ENCODE peak calls at places on chromosomes 3 and 15, in seven cellular contexts. One of them, this sample, is unnamed.

GRCh38 chr3:45011756-45012441 is 14.2 kb upstream of the CLEC3B start:
- DNase-seq in left ventricle myocardium inferior: peak; percentile 77
- DNase-seq in psoas muscle: peak; percentile 71
- DNase-seq in body of pancreas: peak; percentile 32
- DNase-seq in neuronal stem cell: no peak
- DNase-seq in mucosa of descending colon: no peak
- DNase-seq in Caco-2: no peak
- DNase-seq in this sample: peak; percentile 79

GRCh38 chr15:39388118-39388517 is 192.8 kb upstream of the THBS1 start:
- DNase-seq in body of pancreas: no peak
- DNase-seq in Caco-2: no peak
- DNase-seq in neuronal stem cell: no peak
- DNase-seq in psoas muscle: no peak
- DNase-seq in left ventricle myocardium inferior: no peak
- DNase-seq in mucosa of descending colon: no peak
- DNase-seq in this sample: no peak

GRCh38 chr3:48434591-48435222 is 4.8 kb upstream of the PLXNB1 start:
- DNase-seq in Caco-2: peak; percentile 65
- DNase-seq in psoas muscle: no peak
- DNase-seq in mucosa of descending colon: peak; percentile 62
- DNase-seq in left ventricle myocardium inferior: no peak
- DNase-seq in body of pancreas: no peak
- DNase-seq in neuronal stem cell: no peak
- DNase-seq in this sample: no peak

GRCh38 chr3:30964612-30965011 is 70.2 kb upstream of the GADL1 start:
- DNase-seq in body of pancreas: no peak
- DNase-seq in Caco-2: no peak
- DNase-seq in psoas muscle: no peak
- DNase-seq in mucosa of descending colon: no peak
- DNase-seq in neuronal stem cell: no peak
- DNase-seq in left ventricle myocardium inferior: no peak
- DNase-seq in this sample: no peak

GRCh38 chr3:142087676-142088075 is 61.7 kb downstream of the TFDP2 start:
- DNase-seq in Caco-2: no peak
- DNase-seq in mucosa of descending colon: no peak
- DNase-seq in psoas muscle: no peak
- DNase-seq in body of pancreas: no peak
- DNase-seq in neuronal stem cell: no peak
- DNase-seq in left ventricle myocardium inferior: no peak
- DNase-seq in this sample: no peak

GRCh38 chr15:32688151-32688639 is 29.6 kb upstream of the GREM1 start:
- DNase-seq in Caco-2: no peak
- DNase-seq in neuronal stem cell: no peak
- DNase-seq in left ventricle myocardium inferior: no peak
- DNase-seq in body of pancreas: peak; percentile 91
- DNase-seq in mucosa of descending colon: peak; percentile 59
- DNase-seq in psoas muscle: no peak
- DNase-seq in this sample: no peak

GRCh38 chr3:128416578-128417150 is 50.0 kb downstream of the DNAJB8 start:
- DNase-seq in body of pancreas: no peak
- DNase-seq in mucosa of descending colon: no peak
- DNase-seq in left ventricle myocardium inferior: no peak
- DNase-seq in neuronal stem cell: no peak
- DNase-seq in Caco-2: peak; percentile 71
- DNase-seq in psoas muscle: no peak
- DNase-seq in this sample: no peak

GRCh38 chr15:39594056-39594763 is 13.3 kb downstream of the THBS1 start:
- DNase-seq in Caco-2: no peak
- DNase-seq in left ventricle myocardium inferior: no peak
- DNase-seq in mucosa of descending colon: peak; percentile 72
- DNase-seq in psoas muscle: no peak
- DNase-seq in neuronal stem cell: no peak
- DNase-seq in body of pancreas: no peak
- DNase-seq in this sample: no peak

GRCh38 chr3:133531981-133532380 is 41.5 kb upstream of the CDV3 start:
- DNase-seq in Caco-2: no peak
- DNase-seq in left ventricle myocardium inferior: no peak
- DNase-seq in psoas muscle: no peak
- DNase-seq in neuronal stem cell: no peak
- DNase-seq in body of pancreas: no peak
- DNase-seq in mucosa of descending colon: no peak
- DNase-seq in this sample: no peak

GRCh38 chr3:161423911-161424522 is 52.7 kb upstream of the SPTSSB start:
- DNase-seq in mucosa of descending colon: no peak
- DNase-seq in Caco-2: no peak
- DNase-seq in neuronal stem cell: peak; percentile 49
- DNase-seq in body of pancreas: no peak
- DNase-seq in psoas muscle: no peak
- DNase-seq in left ventricle myocardium inferior: no peak
- DNase-seq in this sample: no peak

DNA sequence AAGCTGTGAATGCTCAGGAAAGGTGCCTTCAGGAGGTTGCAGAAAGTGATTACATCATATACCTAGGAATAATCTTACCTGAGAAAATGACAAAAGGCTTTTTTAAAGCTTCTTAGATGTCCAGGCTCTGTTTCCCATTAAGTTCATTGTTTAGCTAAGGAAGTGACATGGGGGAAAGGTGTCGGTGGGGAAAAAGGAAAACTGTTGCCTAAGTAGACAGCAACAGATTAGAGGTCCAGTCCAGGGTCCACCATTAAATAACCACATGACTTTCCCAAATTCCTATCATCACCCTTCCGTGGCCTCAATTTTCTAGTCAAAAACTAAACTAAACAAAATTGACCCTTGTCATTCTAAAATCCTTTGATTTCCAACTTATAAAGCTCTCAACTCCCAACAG is 4.3 kb downstream of the WWTR1 start:
- DNase-seq in mucosa of descending colon: no peak
- DNase-seq in psoas muscle: no peak
- DNase-seq in Caco-2: no peak
- DNase-seq in left ventricle myocardium inferior: no peak
- DNase-seq in neuronal stem cell: no peak
- DNase-seq in body of pancreas: no peak
- DNase-seq in this sample: no peak
- H3K4me3 ChIP-seq in mucosa of descending colon: no peak overlapping the region
- H3K4me3 ChIP-seq in psoas muscle: peak overlapping the region; percentile 86
- H3K4me3 ChIP-seq in Caco-2: no peak overlapping the region
- H3K4me3 ChIP-seq in left ventricle myocardium inferior: peak overlapping the region; percentile 78
- H3K4me3 ChIP-seq in neuronal stem cell: no peak overlapping the region
- H3K4me3 ChIP-seq in body of pancreas: no peak overlapping the region
- H3K4me3 ChIP-seq in this sample: no peak overlapping the region

DNA sequence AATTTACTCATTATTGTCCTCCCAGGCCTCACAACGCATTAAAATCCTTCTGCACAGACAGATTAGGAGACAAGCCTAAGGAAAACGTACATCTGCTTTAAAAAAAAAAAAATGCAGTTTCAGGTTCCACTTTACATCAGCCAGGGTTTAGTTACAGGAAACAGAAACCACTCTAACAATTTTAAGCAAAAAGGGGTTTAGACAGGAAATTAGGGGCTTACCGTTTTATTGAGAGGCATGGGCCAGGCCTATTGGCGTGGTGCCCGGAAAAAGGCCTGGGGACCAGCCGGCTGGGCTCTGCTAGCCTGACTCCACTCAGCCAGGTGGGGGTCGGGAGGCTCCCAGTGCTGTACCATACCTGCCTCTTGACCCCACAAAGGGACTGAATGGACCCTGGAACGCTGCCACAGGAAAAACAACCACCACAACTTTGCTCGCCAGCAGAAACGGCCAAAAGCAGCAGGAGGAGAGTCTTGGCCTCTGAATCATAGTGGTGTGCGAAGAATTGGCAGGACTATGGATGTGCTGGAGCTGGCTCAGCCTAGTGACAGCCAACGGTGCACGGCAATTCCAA is 124.3 kb downstream of the CHSY1 start:
- DNase-seq in psoas muscle: peak; percentile 79
- DNase-seq in body of pancreas: peak; percentile 54
- DNase-seq in left ventricle myocardium inferior: peak; percentile 75
- DNase-seq in neuronal stem cell: no peak
- DNase-seq in mucosa of descending colon: peak; percentile 59
- DNase-seq in Caco-2: no peak
- DNase-seq in this sample: peak; percentile 91
- H3K4me3 ChIP-seq in psoas muscle: no peak overlapping the region
- H3K4me3 ChIP-seq in body of pancreas: no peak overlapping the region
- H3K4me3 ChIP-seq in left ventricle myocardium inferior: no peak overlapping the region
- H3K4me3 ChIP-seq in neuronal stem cell: no peak overlapping the region
- H3K4me3 ChIP-seq in mucosa of descending colon: no peak overlapping the region
- H3K4me3 ChIP-seq in Caco-2: no peak overlapping the region
- H3K4me3 ChIP-seq in this sample: no peak overlapping the region

GRCh38 chr3:42369304-42369703 is 41.1 kb downstream of the LYZL4 start:
- DNase-seq in neuronal stem cell: peak; percentile 20
- DNase-seq in mucosa of descending colon: peak; percentile 7
- DNase-seq in psoas muscle: no peak
- DNase-seq in Caco-2: no peak
- DNase-seq in left ventricle myocardium inferior: no peak
- DNase-seq in body of pancreas: no peak
- DNase-seq in this sample: no peak
- H3K4me3 ChIP-seq in neuronal stem cell: no peak overlapping the region
- H3K4me3 ChIP-seq in mucosa of descending colon: no peak overlapping the region
- H3K4me3 ChIP-seq in psoas muscle: no peak overlapping the region
- H3K4me3 ChIP-seq in Caco-2: no peak overlapping the region
- H3K4me3 ChIP-seq in left ventricle myocardium inferior: no peak overlapping the region
- H3K4me3 ChIP-seq in body of pancreas: no peak overlapping the region
- H3K4me3 ChIP-seq in this sample: no peak overlapping the region

GRCh38 chr3:49807427-49808114 is 4.5 kb downstream of the INKA1 start:
- DNase-seq in body of pancreas: no peak
- DNase-seq in psoas muscle: no peak
- DNase-seq in Caco-2: no peak
- DNase-seq in left ventricle myocardium inferior: no peak
- DNase-seq in neuronal stem cell: no peak
- DNase-seq in mucosa of descending colon: no peak
- DNase-seq in this sample: no peak

GRCh38 chr3:49813497-49814174 is at the start of gene UBA7:
- DNase-seq in Caco-2: no peak
- DNase-seq in neuronal stem cell: no peak
- DNase-seq in body of pancreas: peak; percentile 62
- DNase-seq in left ventricle myocardium inferior: peak; percentile 48
- DNase-seq in mucosa of descending colon: peak; percentile 72
- DNase-seq in psoas muscle: peak; percentile 43
- DNase-seq in this sample: peak; percentile 72

DNA sequence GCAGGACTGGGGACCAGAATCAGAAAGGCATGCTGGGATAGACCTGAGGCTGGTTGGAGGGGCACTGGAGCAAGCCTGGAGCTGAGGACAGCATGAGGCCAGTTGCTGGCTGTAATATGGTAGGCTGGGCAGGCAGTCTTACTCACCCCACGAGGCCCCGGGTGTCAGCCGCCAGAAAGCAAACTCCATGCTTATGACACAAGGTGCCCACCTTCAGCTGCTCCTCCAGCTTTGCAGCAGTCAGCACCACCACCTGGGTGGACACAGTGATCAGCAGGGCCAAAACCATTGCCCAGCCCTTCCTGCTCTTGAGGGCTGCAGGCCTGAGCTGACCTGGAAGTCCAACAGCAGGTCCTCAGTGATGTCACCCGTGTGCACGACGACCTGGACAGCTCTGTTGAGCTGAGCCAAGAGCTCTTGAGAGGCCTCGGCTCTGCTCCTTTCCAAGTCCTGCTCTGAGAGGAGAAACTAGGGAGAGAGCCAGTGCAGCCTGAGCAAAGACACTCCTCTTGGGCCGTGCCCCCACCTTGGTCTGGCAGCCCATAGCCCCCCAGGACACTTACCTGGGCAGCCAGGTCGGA is 747 bp downstream of the UBA7 start:
- DNase-seq in Caco-2: no peak
- DNase-seq in mucosa of descending colon: no peak
- DNase-seq in body of pancreas: no peak
- DNase-seq in psoas muscle: no peak
- DNase-seq in neuronal stem cell: no peak
- DNase-seq in left ventricle myocardium inferior: no peak
- DNase-seq in this sample: no peak
- H3K4me3 ChIP-seq in Caco-2: no peak overlapping the region
- H3K4me3 ChIP-seq in mucosa of descending colon: peak overlapping the region; percentile 25
- H3K4me3 ChIP-seq in body of pancreas: no peak overlapping the region
- H3K4me3 ChIP-seq in psoas muscle: peak overlapping the region; percentile 67
- H3K4me3 ChIP-seq in neuronal stem cell: no peak overlapping the region
- H3K4me3 ChIP-seq in left ventricle myocardium inferior: peak overlapping the region; percentile 67
- H3K4me3 ChIP-seq in this sample: peak overlapping the region; percentile 41